ENCODE peak calls at places on chromosomes 4 and X, in five cellular contexts. W is breast epithelium, P is H9, T is tibial nerve, I is right cardiac atrium. O is an unnamed sample. For H3K4me1 and H3K27me3, the result is how much of the 10 kb centered on the place peaks cover.

GRCh38 chr4:8555716-8556115 is 24.5 kb upstream of the GPR78 start:
- DNase-seq in I (no peak), W (no peak), P (no peak), T (no peak), O (no peak)

GRCh38 chr4:95268819-95269565 is 279.8 kb downstream of the UNC5C start:
- DNase-seq in I (peak), T (no peak), W (no peak), P (no peak), O (no peak)

GRCh38 chr4:154039435-154040061 is 250.7 kb upstream of the SFRP2 start:
- DNase-seq in W (no peak), I (no peak), P (no peak), T (no peak), O (no peak)

GRCh38 chr4:172851534-172851933 is 317.1 kb upstream of the GALNT7 start:
- DNase-seq in I (no peak), T (no peak), P (no peak), W (no peak), O (peak)

GRCh38 chr4:51885371-51885770 is 42.4 kb downstream of the DCUN1D4 start:
- DNase-seq in I (no peak), T (no peak), P (peak), W (no peak), O (no peak)

GRCh38 chrX:49840679-49841078 is 11.6 kb downstream of the PAGE4 start:
- DNase-seq in T (no peak), I (peak), P (peak), W (no peak), O (peak)

GRCh38 chr4:42627887-42628646 is 28.8 kb downstream of the ATP8A1 start:
- DNase-seq in I (peak), T (peak), W (no peak), P (peak), O (no peak)

GRCh38 chr4:182126096-182126495 is 117.1 kb upstream of the TENM3 start:
- DNase-seq in I (no peak), T (no peak), P (no peak), W (no peak), O (peak)

GRCh38 chrX:10085223-10085622 is 71.6 kb upstream of the CLCN4 start:
- DNase-seq in T (no peak), P (no peak), W (no peak), I (no peak), O (no peak)

GRCh38 chr4:143357161-143357845 is 20.6 kb downstream of the GAB1 start:
- DNase-seq in I (no peak), P (no peak), T (no peak), W (no peak), O (peak)

GRCh38 chr4:143358923-143359694 is 22.4 kb downstream of the GAB1 start:
- DNase-seq in P (no peak), W (peak), I (no peak), T (no peak), O (peak)

GRCh38 chr4:143359794-143360193 is 23.1 kb downstream of the GAB1 start:
- DNase-seq in I (no peak), P (no peak), T (no peak), W (no peak), O (peak)

GRCh38 chr4:143356493-143356892 is 19.8 kb downstream of the GAB1 start:
- DNase-seq in T (no peak), W (no peak), I (no peak), P (no peak), O (peak)

GRCh38 chr4:143358419-143358818 is 21.7 kb downstream of the GAB1 start:
- DNase-seq in W (no peak), P (no peak), T (no peak), I (no peak), O (no peak)
- H3K4me1 ChIP-seq in W (under half), P (under half), T (under half), I (under half), O (half or more)

GRCh38 chr4:55078987-55079386 is 46.4 kb downstream of the KDR start:
- DNase-seq in T (peak), I (peak), P (no peak), W (no peak), O (no peak)
- H3K27me3 ChIP-seq in T (under half), I (under half), P (under half), W (under half), O (under half)

GRCh38 chrX:154730271-154730883 is 20.5 kb downstream of the GAB3 start:
- DNase-seq in I (peak), P (no peak), T (no peak), W (no peak), O (no peak)

GRCh38 chrX:154732421-154733071 is 18.3 kb downstream of the GAB3 start:
- DNase-seq in W (no peak), T (no peak), P (no peak), I (no peak), O (no peak)

GRCh38 chrX:154731203-154731602 is 19.7 kb downstream of the GAB3 start:
- DNase-seq in P (no peak), T (no peak), I (no peak), W (no peak), O (no peak)

GRCh38 chrX:154733072-154733425 is 17.8 kb downstream of the GAB3 start:
- DNase-seq in I (no peak), P (no peak), W (no peak), T (no peak), O (no peak)

GRCh38 chrX:154731881-154732280 is 19.0 kb downstream of the GAB3 start:
- DNase-seq in P (no peak), I (no peak), T (no peak), W (no peak), O (no peak)
- H3K4me1 ChIP-seq in P (under half), I (under half), T (under half), W (under half), O (under half)

DNA sequence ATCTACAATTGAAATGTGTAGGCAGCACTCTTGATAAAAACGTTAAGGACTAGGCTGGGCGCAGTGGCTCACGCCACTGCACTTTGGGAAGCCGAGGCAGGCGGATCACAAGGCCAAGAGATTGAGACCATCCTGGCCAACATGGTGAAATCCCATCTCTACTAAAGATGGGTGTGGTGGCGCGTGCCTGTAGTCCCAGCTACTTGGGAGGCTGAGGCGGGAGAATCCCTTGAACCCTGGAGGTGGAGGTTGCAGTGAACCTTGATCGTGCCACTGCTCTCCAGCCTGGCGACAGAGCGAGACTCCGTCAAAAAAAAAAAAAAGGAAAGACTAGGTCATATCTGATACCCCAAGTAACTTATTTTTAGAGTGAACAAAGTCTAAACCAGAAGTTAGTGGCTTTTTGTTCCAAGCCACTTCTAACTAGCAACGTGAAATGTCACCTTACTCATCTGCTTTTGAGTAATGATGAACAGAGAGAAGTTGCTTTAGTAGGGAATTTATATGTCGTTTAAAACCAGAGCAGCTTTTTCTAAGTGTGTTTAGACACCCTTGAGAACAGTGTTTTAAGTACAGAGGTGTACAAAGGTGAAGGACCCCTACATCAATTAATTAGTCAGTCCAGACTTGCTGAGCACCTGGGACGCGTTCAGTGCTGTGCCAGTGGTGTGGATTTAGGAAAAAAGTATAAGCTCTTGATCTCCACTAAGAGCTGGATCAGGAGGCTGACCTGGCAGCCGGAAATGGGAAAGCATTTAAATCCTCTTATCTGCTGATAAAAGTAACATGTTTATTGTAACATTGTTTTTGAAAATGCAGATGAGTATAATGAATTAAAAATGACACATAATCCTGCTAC is 23.5 kb downstream of the SPRY1 start:
- DNase-seq in I (no peak), T (no peak), W (no peak), P (no peak), O (no peak)
- H3K27me3 ChIP-seq in I (under half), T (under half), W (under half), P (under half), O (under half)

DNA sequence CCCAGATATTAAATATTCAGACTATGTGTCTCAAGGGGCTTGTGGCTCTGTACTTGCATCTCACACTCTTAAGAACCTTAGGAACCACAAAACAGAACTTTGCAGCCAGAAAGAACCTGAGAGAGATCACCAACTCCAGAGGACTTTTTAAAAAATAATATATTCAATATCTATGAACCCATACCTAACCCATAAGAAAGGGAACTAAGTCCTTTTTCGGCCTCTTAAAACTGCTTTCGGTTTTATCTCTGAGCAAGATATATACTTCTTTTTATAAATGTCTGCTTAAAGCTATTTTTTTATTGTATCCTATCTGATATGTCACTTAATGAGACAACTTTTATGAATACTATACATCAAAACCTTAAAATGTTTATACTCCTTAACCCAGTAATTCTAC is 10.9 kb downstream of the SMARCA1 start:
- DNase-seq in P (no peak), I (no peak), T (no peak), W (no peak), O (no peak)
- H3K4me1 ChIP-seq in P (under half), I (under half), T (under half), W (under half), O (under half)

GRCh38 chr4:4845027-4845426 is 14.4 kb upstream of the MSX1 start:
- DNase-seq in P (no peak), I (no peak), W (no peak), T (no peak), O (no peak)
- H3K27me3 ChIP-seq in P (under half), I (under half), W (under half), T (under half), O (under half)

DNA sequence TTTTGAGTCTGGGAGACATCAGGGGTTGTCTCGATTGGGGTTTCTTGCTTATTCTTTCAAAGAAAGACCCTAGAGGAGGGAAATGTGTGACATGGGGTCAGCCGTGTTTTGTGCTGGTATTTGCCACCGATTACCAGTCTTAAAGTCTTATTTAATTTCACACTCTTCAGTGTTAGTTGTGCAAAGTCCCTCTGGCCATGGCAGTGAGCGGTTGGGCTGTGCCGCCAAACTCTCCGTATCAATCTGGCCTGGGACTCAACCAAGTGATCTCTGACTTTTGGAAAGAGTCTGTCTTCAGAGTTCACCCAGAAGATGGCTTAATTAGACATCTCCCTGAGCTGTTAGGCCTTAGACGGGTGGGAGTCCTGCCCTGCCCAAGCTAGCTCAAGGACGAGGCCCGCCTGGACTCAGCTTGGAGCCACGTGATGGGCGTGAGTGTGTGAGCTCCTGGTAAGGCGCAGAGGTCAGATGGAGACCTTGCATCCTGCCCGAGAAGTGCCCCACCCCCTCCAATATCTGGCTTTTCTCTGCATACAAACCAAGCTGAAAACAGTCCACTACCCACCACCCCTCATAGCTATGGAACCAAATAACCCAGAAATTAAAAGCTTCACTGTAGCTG is 3.8 kb upstream of the PITX2 start:
- DNase-seq in I (no peak), T (no peak), W (no peak), P (peak), O (no peak)
- H3K4me1 ChIP-seq in I (under half), T (under half), W (under half), P (under half), O (under half)